ENCODE peak calls at places on chromosome 16, in nine cellular contexts. One of them, this sample, is unnamed. For H3K27me3, the result is how much of the 10 kb centered on the place peaks cover.

GRCh38 chr16:50836121-50836541 is 94.2 kb downstream of the CYLD start:
- DNase-seq in GM23338: no peak
- DNase-seq in breast epithelium: no peak
- DNase-seq in MM.1S: no peak
- DNase-seq in adrenal gland: no peak
- DNase-seq in neural progenitor cell: no peak
- DNase-seq in GM06990: no peak
- DNase-seq in body of pancreas: no peak
- DNase-seq in HCT116: no peak
- DNase-seq in this sample: no peak

GRCh38 chr16:20826039-20826566 is 19.8 kb downstream of the REXO5 start:
- DNase-seq in MM.1S: no peak
- DNase-seq in adrenal gland: no peak
- DNase-seq in neural progenitor cell: no peak
- DNase-seq in GM23338: no peak
- DNase-seq in HCT116: no peak
- DNase-seq in GM06990: no peak
- DNase-seq in body of pancreas: peak
- DNase-seq in breast epithelium: no peak
- DNase-seq in this sample: no peak

GRCh38 chr16:29927523-29927905 is 1.5 kb upstream of the KCTD13 start:
- DNase-seq in GM23338: no peak
- DNase-seq in GM06990: no peak
- DNase-seq in neural progenitor cell: no peak
- DNase-seq in breast epithelium: no peak
- DNase-seq in HCT116: no peak
- DNase-seq in adrenal gland: no peak
- DNase-seq in body of pancreas: no peak
- DNase-seq in MM.1S: no peak
- DNase-seq in this sample: no peak

GRCh38 chr16:14486520-14487303 is 143.3 kb downstream of the PARN start:
- DNase-seq in GM06990: no peak
- DNase-seq in MM.1S: no peak
- DNase-seq in GM23338: peak
- DNase-seq in adrenal gland: peak
- DNase-seq in neural progenitor cell: peak
- DNase-seq in HCT116: peak
- DNase-seq in body of pancreas: peak
- DNase-seq in breast epithelium: peak
- DNase-seq in this sample: peak

GRCh38 chr16:88381820-88382451 is 823 bp upstream of the ZNF469 start:
- DNase-seq in neural progenitor cell: no peak
- DNase-seq in HCT116: no peak
- DNase-seq in body of pancreas: no peak
- DNase-seq in breast epithelium: no peak
- DNase-seq in MM.1S: no peak
- DNase-seq in GM06990: no peak
- DNase-seq in adrenal gland: no peak
- DNase-seq in GM23338: peak
- DNase-seq in this sample: no peak

GRCh38 chr16:63978240-63978639 is 1143.6 kb downstream of the CDH11 start:
- DNase-seq in breast epithelium: no peak
- DNase-seq in GM23338: peak
- DNase-seq in GM06990: no peak
- DNase-seq in body of pancreas: no peak
- DNase-seq in neural progenitor cell: no peak
- DNase-seq in MM.1S: no peak
- DNase-seq in HCT116: no peak
- DNase-seq in adrenal gland: no peak
- DNase-seq in this sample: no peak

GRCh38 chr16:10181196-10182162 is 749 bp downstream of the GRIN2A start:
- DNase-seq in adrenal gland: peak
- DNase-seq in breast epithelium: peak
- DNase-seq in MM.1S: peak
- DNase-seq in GM23338: peak
- DNase-seq in neural progenitor cell: peak
- DNase-seq in body of pancreas: peak
- DNase-seq in GM06990: peak
- DNase-seq in HCT116: peak
- DNase-seq in this sample: no peak

GRCh38 chr16:30805056-30805369 is 18.0 kb upstream of the ZNF629 start:
- DNase-seq in adrenal gland: no peak
- DNase-seq in breast epithelium: no peak
- DNase-seq in MM.1S: no peak
- DNase-seq in GM23338: no peak
- DNase-seq in body of pancreas: no peak
- DNase-seq in HCT116: no peak
- DNase-seq in GM06990: no peak
- DNase-seq in neural progenitor cell: no peak
- DNase-seq in this sample: no peak

GRCh38 chr16:89651584-89651983 is 5.9 kb downstream of the CHMP1A start:
- DNase-seq in breast epithelium: no peak
- DNase-seq in GM23338: no peak
- DNase-seq in GM06990: no peak
- DNase-seq in body of pancreas: no peak
- DNase-seq in MM.1S: no peak
- DNase-seq in neural progenitor cell: no peak
- DNase-seq in adrenal gland: no peak
- DNase-seq in HCT116: no peak
- DNase-seq in this sample: no peak

GRCh38 chr16:27382187-27382855 is 19.7 kb upstream of the IL21R start:
- DNase-seq in MM.1S: no peak
- DNase-seq in adrenal gland: no peak
- DNase-seq in neural progenitor cell: no peak
- DNase-seq in body of pancreas: no peak
- DNase-seq in breast epithelium: no peak
- DNase-seq in GM06990: no peak
- DNase-seq in HCT116: no peak
- DNase-seq in GM23338: no peak
- DNase-seq in this sample: no peak

GRCh38 chr16:7714775-7715174 is 382.1 kb downstream of the RBFOX1 start:
- DNase-seq in adrenal gland: no peak
- DNase-seq in neural progenitor cell: no peak
- DNase-seq in breast epithelium: no peak
- DNase-seq in GM06990: no peak
- DNase-seq in body of pancreas: no peak
- DNase-seq in HCT116: no peak
- DNase-seq in GM23338: no peak
- DNase-seq in MM.1S: no peak
- DNase-seq in this sample: no peak

GRCh38 chr16:3945751-3946603 is 65.5 kb upstream of the CREBBP start:
- DNase-seq in HCT116: peak
- DNase-seq in neural progenitor cell: no peak
- DNase-seq in GM06990: no peak
- DNase-seq in adrenal gland: peak
- DNase-seq in MM.1S: no peak
- DNase-seq in body of pancreas: peak
- DNase-seq in breast epithelium: peak
- DNase-seq in GM23338: peak
- DNase-seq in this sample: peak

GRCh38 chr16:87415441-87415840 is 23.3 kb downstream of the MAP1LC3B start:
- DNase-seq in body of pancreas: no peak
- DNase-seq in neural progenitor cell: no peak
- DNase-seq in GM23338: no peak
- DNase-seq in breast epithelium: no peak
- DNase-seq in HCT116: no peak
- DNase-seq in adrenal gland: peak
- DNase-seq in GM06990: no peak
- DNase-seq in MM.1S: no peak
- DNase-seq in this sample: no peak

GRCh38 chr16:12600116-12600515 is 203.6 kb downstream of the CPPED1 start:
- DNase-seq in MM.1S: no peak
- DNase-seq in neural progenitor cell: no peak
- DNase-seq in adrenal gland: no peak
- DNase-seq in GM06990: no peak
- DNase-seq in HCT116: no peak
- DNase-seq in body of pancreas: no peak
- DNase-seq in GM23338: no peak
- DNase-seq in breast epithelium: no peak
- DNase-seq in this sample: no peak

GRCh38 chr16:31400191-31400590 is 7.1 kb downstream of the ITGAD start:
- DNase-seq in neural progenitor cell: no peak
- DNase-seq in MM.1S: no peak
- DNase-seq in GM23338: no peak
- DNase-seq in HCT116: no peak
- DNase-seq in adrenal gland: no peak
- DNase-seq in body of pancreas: no peak
- DNase-seq in GM06990: no peak
- DNase-seq in breast epithelium: no peak
- DNase-seq in this sample: no peak

GRCh38 chr16:61681673-61682072 is 354.6 kb downstream of the CDH8 start:
- DNase-seq in body of pancreas: no peak
- DNase-seq in breast epithelium: no peak
- DNase-seq in adrenal gland: no peak
- DNase-seq in GM23338: no peak
- DNase-seq in GM06990: no peak
- DNase-seq in HCT116: no peak
- DNase-seq in neural progenitor cell: no peak
- DNase-seq in MM.1S: no peak
- DNase-seq in this sample: no peak

GRCh38 chr16:24853169-24853824 is 7.5 kb downstream of the SLC5A11 start:
- DNase-seq in MM.1S: no peak
- DNase-seq in neural progenitor cell: no peak
- DNase-seq in GM23338: no peak
- DNase-seq in breast epithelium: no peak
- DNase-seq in adrenal gland: no peak
- DNase-seq in body of pancreas: no peak
- DNase-seq in GM06990: no peak
- DNase-seq in HCT116: no peak
- DNase-seq in this sample: no peak

GRCh38 chr16:85221081-85221809 is 109.0 kb upstream of the CIBAR2 start:
- DNase-seq in HCT116: no peak
- DNase-seq in GM23338: no peak
- DNase-seq in neural progenitor cell: no peak
- DNase-seq in GM06990: no peak
- DNase-seq in body of pancreas: no peak
- DNase-seq in adrenal gland: no peak
- DNase-seq in breast epithelium: no peak
- DNase-seq in MM.1S: no peak
- DNase-seq in this sample: no peak

GRCh38 chr16:64657316-64658011 is 464.4 kb downstream of the CDH11 start:
- DNase-seq in GM06990: no peak
- DNase-seq in body of pancreas: no peak
- DNase-seq in neural progenitor cell: no peak
- DNase-seq in breast epithelium: no peak
- DNase-seq in MM.1S: no peak
- DNase-seq in GM23338: no peak
- DNase-seq in adrenal gland: no peak
- DNase-seq in HCT116: no peak
- DNase-seq in this sample: peak

GRCh38 chr16:57703416-57704010 is 8.9 kb downstream of the DRC7 start:
- DNase-seq in body of pancreas: no peak
- DNase-seq in breast epithelium: no peak
- DNase-seq in MM.1S: no peak
- DNase-seq in adrenal gland: no peak
- DNase-seq in neural progenitor cell: no peak
- DNase-seq in GM23338: no peak
- DNase-seq in GM06990: no peak
- DNase-seq in HCT116: no peak
- DNase-seq in this sample: no peak
- TF ChIP-seq CTCF in body of pancreas: no peak
- TF ChIP-seq CTCF in breast epithelium: no peak
- TF ChIP-seq CTCF in MM.1S: no peak
- TF ChIP-seq CTCF in adrenal gland: no peak
- TF ChIP-seq CTCF in neural progenitor cell: no peak
- TF ChIP-seq CTCF in GM23338: no peak
- TF ChIP-seq CTCF in GM06990: no peak
- TF ChIP-seq CTCF in HCT116: no peak
- TF ChIP-seq CTCF in this sample: no peak

DNA sequence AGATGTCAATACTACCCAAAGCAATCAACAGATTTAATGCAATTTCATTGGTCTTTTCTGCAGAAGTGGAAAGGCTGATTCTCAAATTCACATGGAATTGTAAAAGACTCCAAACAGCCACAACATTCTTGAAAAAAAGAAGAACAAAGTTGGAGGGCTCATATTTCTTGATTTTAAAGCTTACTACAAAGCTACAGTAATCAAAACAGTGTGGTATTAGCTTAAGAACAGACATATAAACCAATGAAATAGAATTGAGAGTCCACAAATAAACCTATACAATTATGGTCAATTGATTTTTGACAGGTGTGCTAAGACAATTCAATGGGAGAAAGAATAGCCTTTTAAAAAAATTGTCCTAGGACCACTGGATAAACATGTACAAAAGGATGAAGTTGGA is 14.4 kb upstream of the ABCC1 start:
- DNase-seq in breast epithelium: no peak
- DNase-seq in GM23338: no peak
- DNase-seq in MM.1S: no peak
- DNase-seq in HCT116: no peak
- DNase-seq in body of pancreas: no peak
- DNase-seq in adrenal gland: no peak
- DNase-seq in neural progenitor cell: no peak
- DNase-seq in GM06990: no peak
- DNase-seq in this sample: no peak
- H3K4me3 ChIP-seq in breast epithelium: no peak
- H3K4me3 ChIP-seq in GM23338: no peak
- H3K4me3 ChIP-seq in MM.1S: no peak
- H3K4me3 ChIP-seq in HCT116: no peak
- H3K4me3 ChIP-seq in body of pancreas: no peak
- H3K4me3 ChIP-seq in adrenal gland: no peak
- H3K4me3 ChIP-seq in neural progenitor cell: no peak
- H3K4me3 ChIP-seq in GM06990: no peak
- H3K4me3 ChIP-seq in this sample: no peak

DNA sequence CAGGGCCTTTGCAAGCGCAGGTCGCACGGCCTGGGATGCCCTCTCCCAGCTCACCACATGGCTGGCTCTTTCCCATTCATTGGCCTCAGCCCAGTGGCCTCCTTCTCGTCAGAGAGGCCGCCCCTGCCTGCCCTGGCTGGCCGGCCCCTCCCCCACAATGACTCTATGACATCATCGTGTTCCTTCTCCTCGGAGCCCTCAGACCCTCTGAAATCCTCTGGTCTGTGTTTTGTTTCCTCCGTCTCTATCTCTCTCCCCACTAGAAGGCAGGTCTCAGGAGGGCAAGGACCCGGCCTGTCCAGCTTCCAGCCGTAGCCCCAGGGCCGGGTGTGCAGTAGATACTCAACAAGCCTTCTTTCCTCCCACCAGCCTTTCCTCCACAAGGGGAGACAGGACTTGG is 164.8 kb upstream of the FOXF1 start:
- DNase-seq in GM06990: no peak
- DNase-seq in neural progenitor cell: no peak
- DNase-seq in body of pancreas: no peak
- DNase-seq in HCT116: no peak
- DNase-seq in adrenal gland: no peak
- DNase-seq in MM.1S: no peak
- DNase-seq in GM23338: no peak
- DNase-seq in breast epithelium: no peak
- DNase-seq in this sample: no peak
- H3K27me3 ChIP-seq in GM06990: under half
- H3K27me3 ChIP-seq in neural progenitor cell: half or more
- H3K27me3 ChIP-seq in body of pancreas: under half
- H3K27me3 ChIP-seq in HCT116: under half
- H3K27me3 ChIP-seq in adrenal gland: under half
- H3K27me3 ChIP-seq in MM.1S: under half
- H3K27me3 ChIP-seq in GM23338: under half
- H3K27me3 ChIP-seq in breast epithelium: half or more
- H3K27me3 ChIP-seq in this sample: under half

DNA sequence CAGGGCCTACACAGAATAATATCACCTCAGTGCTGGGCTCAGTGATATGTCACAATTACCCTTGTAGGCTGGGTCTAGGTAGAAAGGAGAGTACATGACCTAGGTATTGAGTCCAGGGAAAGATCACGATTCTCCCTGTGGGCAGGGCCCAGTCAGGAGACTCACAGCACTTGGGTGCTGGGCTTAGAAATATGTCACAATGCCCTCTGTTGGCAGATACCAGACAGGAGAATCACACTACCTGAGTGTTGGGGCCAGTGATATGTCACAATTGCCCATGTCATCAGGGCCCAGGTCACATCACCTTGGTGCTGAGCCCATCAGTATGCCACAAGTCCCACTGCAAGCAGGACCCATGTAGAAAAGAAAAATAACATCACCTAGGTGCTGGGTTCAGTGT is 2105.5 kb downstream of the TP53TG3F start:
- DNase-seq in adrenal gland: no peak
- DNase-seq in GM06990: no peak
- DNase-seq in HCT116: no peak
- DNase-seq in neural progenitor cell: no peak
- DNase-seq in breast epithelium: no peak
- DNase-seq in GM23338: no peak
- DNase-seq in body of pancreas: no peak
- DNase-seq in MM.1S: no peak
- DNase-seq in this sample: no peak
- TF ChIP-seq CTCF in adrenal gland: no peak
- TF ChIP-seq CTCF in GM06990: no peak
- TF ChIP-seq CTCF in HCT116: no peak
- TF ChIP-seq CTCF in neural progenitor cell: no peak
- TF ChIP-seq CTCF in breast epithelium: no peak
- TF ChIP-seq CTCF in GM23338: no peak
- TF ChIP-seq CTCF in body of pancreas: no peak
- TF ChIP-seq CTCF in MM.1S: no peak
- TF ChIP-seq CTCF in this sample: no peak